ENCODE peak calls at places on chromosomes 12 and 14, in eight cellular contexts. P, B, N, Z, V, E, F and Q are unnamed samples.
A peak's percentile ranks its signal among the peaks of the same experiment; 100 is the strongest.

GRCh38 chr14:79668941-79669340 is 542.4 kb downstream of the DIO2 start:
- DNase-seq in P (no peak), N (no peak), F (no peak), B (no peak), Z (no peak), E (no peak), V (no peak), Q (no peak)

GRCh38 chr12:95809000-95809680 is 18.6 kb upstream of the NTN4 start:
- DNase-seq in B (no peak), E (no peak), N (no peak), Z (no peak), F (no peak), P (no peak), V (no peak), Q (no peak)

GRCh38 chr14:73771848-73772705 is 57.9 kb upstream of the PNMA1 start:
- DNase-seq in P (no peak), V (peak; percentile 84), E (no peak), Z (peak; percentile 66), N (peak; percentile 94), B (no peak), F (peak; percentile 74), Q (peak; percentile 71)

GRCh38 chr14:32709072-32709471 is 229.6 kb upstream of the NPAS3 start:
- DNase-seq in Z (no peak), N (no peak), V (no peak), F (no peak), E (no peak), B (no peak), P (peak; percentile 67), Q (peak; percentile 94)

GRCh38 chr12:58916891-58917570 is 3.3 kb downstream of the LRIG3 start:
- DNase-seq in P (no peak), Z (no peak), N (no peak), V (peak; percentile 65), E (no peak), B (no peak), F (no peak), Q (peak; percentile 77)

GRCh38 chr14:52351561-52352491 is 37.7 kb downstream of the PTGER2 start:
- DNase-seq in E (no peak), F (no peak), V (no peak), N (no peak), B (no peak), Z (no peak), P (no peak), Q (peak; percentile 89)

GRCh38 chr14:103734081-103734888 is 18.7 kb downstream of the ZFYVE21 start:
- DNase-seq in N (no peak), E (peak; percentile 45), V (no peak), Z (no peak), P (no peak), B (no peak), F (peak; percentile 30), Q (no peak)

GRCh38 chr12:101042211-101042610 is 167.8 kb downstream of the SLC5A8 start:
- DNase-seq in B (no peak), P (no peak), V (peak; percentile 53), N (no peak), E (no peak), Z (no peak), F (no peak), Q (no peak)

GRCh38 chr12:2666846-2667245 is 127.9 kb upstream of the FKBP4 start:
- DNase-seq in F (no peak), E (no peak), P (no peak), N (peak; percentile 9), B (no peak), Z (no peak), V (no peak), Q (no peak)

GRCh38 chr12:124386059-124386458 is 91.2 kb downstream of the RFLNA start:
- DNase-seq in V (no peak), B (no peak), E (no peak), N (peak; percentile 52), Z (no peak), F (no peak), P (no peak), Q (peak; percentile 43)

GRCh38 chr12:31246470-31246850 is 79.5 kb downstream of the SINHCAF start:
- DNase-seq in P (no peak), V (no peak), F (no peak), E (no peak), Z (no peak), B (no peak), N (no peak), Q (peak; percentile 10)

GRCh38 chr12:128818065-128819022 is 5.4 kb downstream of the SLC15A4 start:
- DNase-seq in E (no peak), N (no peak), B (no peak), V (no peak), P (peak; percentile 26), Z (no peak), F (no peak), Q (peak; percentile 83)

GRCh38 chr14:99412122-99413061 is 68.3 kb downstream of the SETD3 start:
- DNase-seq in N (peak; percentile 47), P (peak; percentile 19), B (no peak), Z (no peak), E (no peak), V (no peak), F (no peak), Q (no peak)

GRCh38 chr12:42716521-42716920 is 127.0 kb upstream of the PRICKLE1 start:
- DNase-seq in N (no peak), P (peak; percentile 53), Z (no peak), B (no peak), V (no peak), F (no peak), E (no peak), Q (peak; percentile 37)

GRCh38 chr14:101174522-101174838 is 271.0 kb upstream of the RTL1 start:
- DNase-seq in B (no peak), V (no peak), E (no peak), Z (no peak), N (no peak), P (no peak), F (no peak), Q (no peak)

GRCh38 chr12:104309446-104309993 is 6.0 kb downstream of the EID3 start:
- DNase-seq in P (no peak), F (no peak), V (no peak), Z (no peak), B (no peak), N (no peak), E (no peak), Q (no peak)
- H3K4me3 ChIP-seq in P (no peak overlapping the region), F (no peak overlapping the region), V (no peak overlapping the region), Z (no peak overlapping the region), B (no peak overlapping the region), N (no peak overlapping the region), E (no peak overlapping the region), Q (no peak overlapping the region)

GRCh38 chr12:104669057-104669770 is 212.5 kb downstream of the CHST11 start:
- DNase-seq in V (peak; percentile 41), P (no peak), F (peak; percentile 73), B (peak; percentile 73), E (peak; percentile 71), N (no peak), Z (no peak), Q (no peak)
- TF ChIP-seq CTCF in V (no peak), P (peak; percentile 7), F (no peak), B (peak; percentile 36), E (no peak), N (no peak), Z (peak; percentile 53), Q (peak; percentile 14)

GRCh38 chr12:64390275-64390851 is at the start of gene C12orf56:
- DNase-seq in P (no peak), F (no peak), V (peak; percentile 47), B (no peak), E (no peak), Z (no peak), N (no peak), Q (peak; percentile 16)

GRCh38 chr12:64392221-64392620 is 1.7 kb upstream of the C12orf56 start:
- DNase-seq in N (no peak), Z (no peak), P (no peak), B (no peak), V (no peak), E (no peak), F (no peak), Q (peak; percentile 70)

GRCh38 chr12:64387201-64387816 is 3.2 kb downstream of the C12orf56 start:
- DNase-seq in N (no peak), E (no peak), Z (no peak), V (no peak), F (no peak), P (no peak), B (no peak), Q (no peak)

GRCh38 chr12:64385468-64385867 is 5.1 kb downstream of the C12orf56 start:
- DNase-seq in Z (no peak), F (no peak), N (no peak), E (no peak), V (no peak), P (no peak), B (no peak), Q (peak; percentile 62)

GRCh38 chr12:64389154-64389553 is 1.4 kb downstream of the C12orf56 start:
- DNase-seq in V (no peak), N (no peak), Z (no peak), E (no peak), P (no peak), F (no peak), B (no peak), Q (no peak)
- H3K4me3 ChIP-seq in V (no peak overlapping the region), N (no peak overlapping the region), Z (no peak overlapping the region), E (no peak overlapping the region), P (no peak overlapping the region), F (no peak overlapping the region), B (no peak overlapping the region), Q (no peak overlapping the region)

GRCh38 chr12:131690320-131690719 is 20.6 kb upstream of the SFSWAP start:
- DNase-seq in E (no peak), P (no peak), F (no peak), B (no peak), V (no peak), N (no peak), Z (no peak), Q (no peak)

GRCh38 chr12:131692431-131692830 is 18.5 kb upstream of the SFSWAP start:
- DNase-seq in V (no peak), N (no peak), Z (no peak), F (no peak), B (no peak), P (no peak), E (no peak), Q (no peak)

GRCh38 chr12:131693149-131693548 is 17.7 kb upstream of the SFSWAP start:
- DNase-seq in N (no peak), P (no peak), E (no peak), V (no peak), B (no peak), Z (no peak), F (no peak), Q (no peak)

GRCh38 chr12:131695968-131696367 is 14.9 kb upstream of the SFSWAP start:
- DNase-seq in V (no peak), E (no peak), F (no peak), P (no peak), B (no peak), N (no peak), Z (no peak), Q (no peak)

DNA sequence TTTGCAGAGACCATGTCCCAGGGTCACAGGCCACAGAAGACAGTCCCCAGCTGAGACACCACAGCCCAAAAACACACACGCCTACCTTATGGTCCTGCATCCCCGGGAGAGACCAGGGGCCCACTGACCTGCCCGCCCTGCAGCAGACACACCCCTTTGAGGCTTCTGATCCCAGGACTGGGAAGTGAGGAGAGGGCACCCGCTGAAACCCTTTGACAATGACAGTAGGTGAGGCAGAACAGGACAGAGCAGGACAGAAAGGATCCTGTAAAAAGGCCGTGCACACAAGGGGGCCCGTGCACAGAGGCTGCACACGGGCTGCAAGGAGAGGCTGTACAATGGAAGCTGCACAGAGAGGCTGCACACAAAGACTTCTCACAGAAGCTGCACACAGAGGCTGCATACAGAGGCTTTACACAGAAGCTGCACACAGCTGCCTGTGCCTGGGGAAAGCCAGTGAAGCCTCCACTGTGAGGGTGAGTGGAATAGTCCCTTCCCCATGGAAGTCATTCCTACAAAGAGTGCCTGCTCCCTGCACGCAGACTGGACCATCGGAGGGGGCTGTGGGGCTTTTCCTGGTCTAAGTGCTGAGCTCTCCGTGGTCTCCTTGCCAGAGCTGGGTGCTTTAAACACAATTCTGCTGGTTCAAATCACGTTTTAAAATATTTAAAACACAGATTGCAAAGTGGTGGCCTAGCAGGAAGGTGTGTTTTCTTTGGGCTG is 16.6 kb upstream of the SFSWAP start:
- DNase-seq in B (no peak), N (no peak), Z (no peak), P (no peak), F (no peak), E (no peak), V (no peak), Q (no peak)
- TF ChIP-seq CTCF in B (no peak), N (no peak), Z (no peak), P (no peak), F (no peak), E (no peak), V (no peak), Q (no peak)